ENCODE peak calls at places on chromosomes 13 and 19, in seven cellular contexts. One of them, this sample, is unnamed.

GRCh38 chr19:6270822-6271221 is 9.0 kb downstream of the MLLT1 start:
- DNase-seq in ovary: no peak
- DNase-seq in D721Med: no peak
- DNase-seq in activated B cell treated with CpG ODN at 0.5 μM for 24 hours: no peak
- DNase-seq in choroid plexus epithelial cell: no peak
- DNase-seq in BJ: no peak
- DNase-seq in foreskin keratinocyte: no peak
- DNase-seq in this sample: no peak

GRCh38 chr19:44796701-44797115 is 12.2 kb upstream of the BCAM start:
- DNase-seq in ovary: no peak
- DNase-seq in D721Med: no peak
- DNase-seq in activated B cell treated with CpG ODN at 0.5 μM for 24 hours: no peak
- DNase-seq in choroid plexus epithelial cell: peak
- DNase-seq in BJ: no peak
- DNase-seq in foreskin keratinocyte: no peak
- DNase-seq in this sample: no peak

GRCh38 chr13:111248822-111249221 is 71.6 kb upstream of the TEX29 start:
- DNase-seq in ovary: no peak
- DNase-seq in D721Med: no peak
- DNase-seq in activated B cell treated with CpG ODN at 0.5 μM for 24 hours: no peak
- DNase-seq in choroid plexus epithelial cell: no peak
- DNase-seq in BJ: no peak
- DNase-seq in foreskin keratinocyte: no peak
- DNase-seq in this sample: no peak

GRCh38 chr13:44865722-44866484 is 123.4 kb downstream of the NUFIP1 start:
- DNase-seq in ovary: no peak
- DNase-seq in D721Med: no peak
- DNase-seq in activated B cell treated with CpG ODN at 0.5 μM for 24 hours: no peak
- DNase-seq in choroid plexus epithelial cell: no peak
- DNase-seq in BJ: no peak
- DNase-seq in foreskin keratinocyte: no peak
- DNase-seq in this sample: no peak

GRCh38 chr19:7618771-7619510 is 10.4 kb downstream of the XAB2 start:
- DNase-seq in ovary: peak
- DNase-seq in D721Med: peak
- DNase-seq in activated B cell treated with CpG ODN at 0.5 μM for 24 hours: no peak
- DNase-seq in choroid plexus epithelial cell: no peak
- DNase-seq in BJ: no peak
- DNase-seq in foreskin keratinocyte: no peak
- DNase-seq in this sample: no peak

GRCh38 chr13:87128006-87128405 is 543.2 kb upstream of the SLITRK5 start:
- DNase-seq in ovary: no peak
- DNase-seq in D721Med: no peak
- DNase-seq in activated B cell treated with CpG ODN at 0.5 μM for 24 hours: no peak
- DNase-seq in choroid plexus epithelial cell: peak
- DNase-seq in BJ: no peak
- DNase-seq in foreskin keratinocyte: no peak
- DNase-seq in this sample: peak

GRCh38 chr13:26459276-26460131 is 98.0 kb upstream of the WASF3 start:
- DNase-seq in ovary: no peak
- DNase-seq in D721Med: no peak
- DNase-seq in activated B cell treated with CpG ODN at 0.5 μM for 24 hours: no peak
- DNase-seq in choroid plexus epithelial cell: no peak
- DNase-seq in BJ: no peak
- DNase-seq in foreskin keratinocyte: no peak
- DNase-seq in this sample: peak

GRCh38 chr19:9140159-9140874 is at the start of gene ZNF317:
- DNase-seq in ovary: peak
- DNase-seq in D721Med: peak
- DNase-seq in activated B cell treated with CpG ODN at 0.5 μM for 24 hours: peak
- DNase-seq in choroid plexus epithelial cell: peak
- DNase-seq in BJ: peak
- DNase-seq in foreskin keratinocyte: peak
- DNase-seq in this sample: peak

GRCh38 chr13:23619073-23619855 is 49.1 kb downstream of the TNFRSF19 start:
- DNase-seq in ovary: no peak
- DNase-seq in D721Med: no peak
- DNase-seq in activated B cell treated with CpG ODN at 0.5 μM for 24 hours: no peak
- DNase-seq in choroid plexus epithelial cell: no peak
- DNase-seq in BJ: no peak
- DNase-seq in foreskin keratinocyte: peak
- DNase-seq in this sample: peak

GRCh38 chr13:106449096-106449495 is 86.4 kb downstream of the EFNB2 start:
- DNase-seq in ovary: no peak
- DNase-seq in D721Med: no peak
- DNase-seq in activated B cell treated with CpG ODN at 0.5 μM for 24 hours: no peak
- DNase-seq in choroid plexus epithelial cell: no peak
- DNase-seq in BJ: no peak
- DNase-seq in foreskin keratinocyte: no peak
- DNase-seq in this sample: no peak

GRCh38 chr13:67369895-67370660 is 139.9 kb upstream of the PCDH9 start:
- DNase-seq in ovary: no peak
- DNase-seq in D721Med: no peak
- DNase-seq in activated B cell treated with CpG ODN at 0.5 μM for 24 hours: no peak
- DNase-seq in choroid plexus epithelial cell: peak
- DNase-seq in BJ: peak
- DNase-seq in foreskin keratinocyte: peak
- DNase-seq in this sample: peak

GRCh38 chr13:66835040-66835628 is 395.0 kb downstream of the PCDH9 start:
- DNase-seq in ovary: peak
- DNase-seq in D721Med: no peak
- DNase-seq in activated B cell treated with CpG ODN at 0.5 μM for 24 hours: no peak
- DNase-seq in choroid plexus epithelial cell: peak
- DNase-seq in BJ: no peak
- DNase-seq in foreskin keratinocyte: no peak
- DNase-seq in this sample: peak

GRCh38 chr13:60431108-60431700 is 34.2 kb downstream of the TDRD3 start:
- DNase-seq in ovary: no peak
- DNase-seq in D721Med: no peak
- DNase-seq in activated B cell treated with CpG ODN at 0.5 μM for 24 hours: no peak
- DNase-seq in choroid plexus epithelial cell: peak
- DNase-seq in BJ: peak
- DNase-seq in foreskin keratinocyte: peak
- DNase-seq in this sample: peak

GRCh38 chr13:29707876-29708543 is 112.5 kb upstream of the SLC7A1 start:
- DNase-seq in ovary: no peak
- DNase-seq in D721Med: no peak
- DNase-seq in activated B cell treated with CpG ODN at 0.5 μM for 24 hours: no peak
- DNase-seq in choroid plexus epithelial cell: peak
- DNase-seq in BJ: no peak
- DNase-seq in foreskin keratinocyte: no peak
- DNase-seq in this sample: peak

GRCh38 chr13:91353494-91353893 is 6.0 kb downstream of the MIR17HG start:
- DNase-seq in ovary: no peak
- DNase-seq in D721Med: no peak
- DNase-seq in activated B cell treated with CpG ODN at 0.5 μM for 24 hours: no peak
- DNase-seq in choroid plexus epithelial cell: no peak
- DNase-seq in BJ: no peak
- DNase-seq in foreskin keratinocyte: no peak
- DNase-seq in this sample: no peak
- TF ChIP-seq CTCF in ovary: no peak
- TF ChIP-seq CTCF in D721Med: no peak
- TF ChIP-seq CTCF in activated B cell treated with CpG ODN at 0.5 μM for 24 hours: no peak
- TF ChIP-seq CTCF in choroid plexus epithelial cell: no peak
- TF ChIP-seq CTCF in BJ: no peak
- TF ChIP-seq CTCF in foreskin keratinocyte: no peak
- TF ChIP-seq CTCF in this sample: no peak

GRCh38 chr13:31946091-31946770 is 85.3 kb upstream of the FRY start:
- DNase-seq in ovary: no peak
- DNase-seq in D721Med: no peak
- DNase-seq in activated B cell treated with CpG ODN at 0.5 μM for 24 hours: no peak
- DNase-seq in choroid plexus epithelial cell: peak
- DNase-seq in BJ: peak
- DNase-seq in foreskin keratinocyte: no peak
- DNase-seq in this sample: peak

GRCh38 chr13:31944262-31945160 is 87.1 kb upstream of the FRY start:
- DNase-seq in ovary: no peak
- DNase-seq in D721Med: no peak
- DNase-seq in activated B cell treated with CpG ODN at 0.5 μM for 24 hours: no peak
- DNase-seq in choroid plexus epithelial cell: no peak
- DNase-seq in BJ: no peak
- DNase-seq in foreskin keratinocyte: no peak
- DNase-seq in this sample: no peak

GRCh38 chr13:31945202-31945978 is 86.2 kb upstream of the FRY start:
- DNase-seq in ovary: no peak
- DNase-seq in D721Med: no peak
- DNase-seq in activated B cell treated with CpG ODN at 0.5 μM for 24 hours: no peak
- DNase-seq in choroid plexus epithelial cell: peak
- DNase-seq in BJ: peak
- DNase-seq in foreskin keratinocyte: peak
- DNase-seq in this sample: peak

GRCh38 chr13:31947506-31947905 is 84.1 kb upstream of the FRY start:
- DNase-seq in ovary: no peak
- DNase-seq in D721Med: no peak
- DNase-seq in activated B cell treated with CpG ODN at 0.5 μM for 24 hours: no peak
- DNase-seq in choroid plexus epithelial cell: no peak
- DNase-seq in BJ: no peak
- DNase-seq in foreskin keratinocyte: no peak
- DNase-seq in this sample: no peak

GRCh38 chr13:31947105-31947504 is 84.5 kb upstream of the FRY start:
- DNase-seq in ovary: no peak
- DNase-seq in D721Med: no peak
- DNase-seq in activated B cell treated with CpG ODN at 0.5 μM for 24 hours: no peak
- DNase-seq in choroid plexus epithelial cell: no peak
- DNase-seq in BJ: no peak
- DNase-seq in foreskin keratinocyte: no peak
- DNase-seq in this sample: no peak
- TF ChIP-seq CTCF in ovary: no peak
- TF ChIP-seq CTCF in D721Med: no peak
- TF ChIP-seq CTCF in activated B cell treated with CpG ODN at 0.5 μM for 24 hours: no peak
- TF ChIP-seq CTCF in choroid plexus epithelial cell: no peak
- TF ChIP-seq CTCF in BJ: no peak
- TF ChIP-seq CTCF in foreskin keratinocyte: peak
- TF ChIP-seq CTCF in this sample: no peak

GRCh38 chr13:51257187-51257586 is 35.0 kb downstream of the FAM124A start:
- DNase-seq in ovary: no peak
- DNase-seq in D721Med: no peak
- DNase-seq in activated B cell treated with CpG ODN at 0.5 μM for 24 hours: no peak
- DNase-seq in choroid plexus epithelial cell: no peak
- DNase-seq in BJ: no peak
- DNase-seq in foreskin keratinocyte: no peak
- DNase-seq in this sample: no peak
- TF ChIP-seq CTCF in ovary: no peak
- TF ChIP-seq CTCF in D721Med: no peak
- TF ChIP-seq CTCF in activated B cell treated with CpG ODN at 0.5 μM for 24 hours: no peak
- TF ChIP-seq CTCF in choroid plexus epithelial cell: peak
- TF ChIP-seq CTCF in BJ: no peak
- TF ChIP-seq CTCF in foreskin keratinocyte: peak
- TF ChIP-seq CTCF in this sample: peak

GRCh38 chr19:17005000-17005399 is 21.6 kb downstream of the CPAMD8 start:
- DNase-seq in ovary: no peak
- DNase-seq in D721Med: no peak
- DNase-seq in activated B cell treated with CpG ODN at 0.5 μM for 24 hours: no peak
- DNase-seq in choroid plexus epithelial cell: no peak
- DNase-seq in BJ: no peak
- DNase-seq in foreskin keratinocyte: no peak
- DNase-seq in this sample: no peak
- TF ChIP-seq CTCF in ovary: no peak
- TF ChIP-seq CTCF in D721Med: no peak
- TF ChIP-seq CTCF in activated B cell treated with CpG ODN at 0.5 μM for 24 hours: no peak
- TF ChIP-seq CTCF in choroid plexus epithelial cell: peak
- TF ChIP-seq CTCF in BJ: no peak
- TF ChIP-seq CTCF in foreskin keratinocyte: peak
- TF ChIP-seq CTCF in this sample: no peak

DNA sequence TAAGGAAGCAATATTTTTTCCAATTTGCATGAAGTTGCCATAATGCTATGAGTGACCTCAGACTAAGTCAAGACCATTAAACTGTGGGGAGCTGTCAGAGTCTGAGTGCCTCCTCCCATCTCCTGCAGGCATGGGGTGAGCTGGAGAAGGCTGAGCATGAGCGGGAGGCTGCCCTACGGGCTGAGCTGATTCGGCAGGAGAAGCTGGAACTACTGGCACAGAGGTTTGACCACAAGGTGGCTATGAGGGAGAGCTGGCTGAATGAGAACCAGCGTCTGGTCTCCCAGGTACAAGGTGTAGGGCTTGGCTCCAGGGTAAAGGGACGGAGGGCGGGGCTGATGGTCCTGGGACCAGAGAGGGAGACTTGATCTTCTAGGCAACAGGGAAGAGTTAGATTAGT is 35.8 kb downstream of the SPTBN4 start:
- DNase-seq in ovary: no peak
- DNase-seq in D721Med: no peak
- DNase-seq in activated B cell treated with CpG ODN at 0.5 μM for 24 hours: no peak
- DNase-seq in choroid plexus epithelial cell: peak
- DNase-seq in BJ: no peak
- DNase-seq in foreskin keratinocyte: no peak
- DNase-seq in this sample: no peak
- TF ChIP-seq CTCF in ovary: no peak
- TF ChIP-seq CTCF in D721Med: no peak
- TF ChIP-seq CTCF in activated B cell treated with CpG ODN at 0.5 μM for 24 hours: no peak
- TF ChIP-seq CTCF in choroid plexus epithelial cell: peak
- TF ChIP-seq CTCF in BJ: no peak
- TF ChIP-seq CTCF in foreskin keratinocyte: peak
- TF ChIP-seq CTCF in this sample: peak

GRCh38 chr13:47463002-47463401 is 538.1 kb downstream of the SUCLA2 start:
- DNase-seq in ovary: no peak
- DNase-seq in D721Med: no peak
- DNase-seq in activated B cell treated with CpG ODN at 0.5 μM for 24 hours: no peak
- DNase-seq in choroid plexus epithelial cell: no peak
- DNase-seq in BJ: no peak
- DNase-seq in foreskin keratinocyte: no peak
- DNase-seq in this sample: no peak

GRCh38 chr13:47457631-47458030 is 543.4 kb downstream of the SUCLA2 start:
- DNase-seq in ovary: no peak
- DNase-seq in D721Med: no peak
- DNase-seq in activated B cell treated with CpG ODN at 0.5 μM for 24 hours: no peak
- DNase-seq in choroid plexus epithelial cell: peak
- DNase-seq in BJ: no peak
- DNase-seq in foreskin keratinocyte: peak
- DNase-seq in this sample: peak

GRCh38 chr13:47463726-47464125 is 537.3 kb downstream of the SUCLA2 start:
- DNase-seq in ovary: no peak
- DNase-seq in D721Med: no peak
- DNase-seq in activated B cell treated with CpG ODN at 0.5 μM for 24 hours: no peak
- DNase-seq in choroid plexus epithelial cell: peak
- DNase-seq in BJ: no peak
- DNase-seq in foreskin keratinocyte: no peak
- DNase-seq in this sample: peak

GRCh38 chr13:47455581-47455980 is 545.5 kb downstream of the SUCLA2 start:
- DNase-seq in ovary: no peak
- DNase-seq in D721Med: no peak
- DNase-seq in activated B cell treated with CpG ODN at 0.5 μM for 24 hours: no peak
- DNase-seq in choroid plexus epithelial cell: peak
- DNase-seq in BJ: no peak
- DNase-seq in foreskin keratinocyte: no peak
- DNase-seq in this sample: no peak

GRCh38 chr13:47459512-47459911 is 541.6 kb downstream of the SUCLA2 start:
- DNase-seq in ovary: no peak
- DNase-seq in D721Med: no peak
- DNase-seq in activated B cell treated with CpG ODN at 0.5 μM for 24 hours: no peak
- DNase-seq in choroid plexus epithelial cell: peak
- DNase-seq in BJ: no peak
- DNase-seq in foreskin keratinocyte: no peak
- DNase-seq in this sample: peak
- TF ChIP-seq CTCF in ovary: no peak
- TF ChIP-seq CTCF in D721Med: peak
- TF ChIP-seq CTCF in activated B cell treated with CpG ODN at 0.5 μM for 24 hours: no peak
- TF ChIP-seq CTCF in choroid plexus epithelial cell: peak
- TF ChIP-seq CTCF in BJ: peak
- TF ChIP-seq CTCF in foreskin keratinocyte: peak
- TF ChIP-seq CTCF in this sample: peak

This sample was measured in cardiac fibroblast.